ENCODE peak calls at places on chromosomes 6 and 20, in eight cellular contexts. One of them, this sample, is unnamed.

GRCh38 chr20:48469026-48469425 is 358.8 kb downstream of the PREX1 start:
- DNase-seq in AG04450: no peak
- DNase-seq in small intestine: no peak
- DNase-seq in NT2/D1: no peak
- DNase-seq in GM23248: no peak
- DNase-seq in PC-9: no peak
- DNase-seq in foreskin fibroblast: no peak
- DNase-seq in lower lobe of right lung: no peak
- DNase-seq in this sample: no peak

GRCh38 chr6:13760948-13761347 is 49.3 kb upstream of the RANBP9 start:
- DNase-seq in AG04450: no peak
- DNase-seq in lower lobe of right lung: no peak
- DNase-seq in NT2/D1: no peak
- DNase-seq in small intestine: no peak
- DNase-seq in foreskin fibroblast: peak; percentile 67
- DNase-seq in PC-9: no peak
- DNase-seq in GM23248: peak; percentile 91
- DNase-seq in this sample: no peak

GRCh38 chr20:58511364-58511763 is 3.8 kb downstream of the APCDD1L start:
- DNase-seq in AG04450: peak; percentile 47
- DNase-seq in small intestine: no peak
- DNase-seq in foreskin fibroblast: peak; percentile 64
- DNase-seq in GM23248: peak; percentile 76
- DNase-seq in NT2/D1: no peak
- DNase-seq in lower lobe of right lung: no peak
- DNase-seq in PC-9: peak; percentile 15
- DNase-seq in this sample: no peak

GRCh38 chr6:43455034-43455747 is at the start of gene DLK2:
- DNase-seq in NT2/D1: no peak
- DNase-seq in PC-9: peak; percentile 33
- DNase-seq in lower lobe of right lung: no peak
- DNase-seq in AG04450: no peak
- DNase-seq in foreskin fibroblast: no peak
- DNase-seq in GM23248: peak; percentile 33
- DNase-seq in small intestine: no peak
- DNase-seq in this sample: no peak

GRCh38 chr6:80338201-80338836 is 231.8 kb downstream of the BCKDHB start:
- DNase-seq in lower lobe of right lung: peak; percentile 75
- DNase-seq in small intestine: peak; percentile 37
- DNase-seq in NT2/D1: peak; percentile 51
- DNase-seq in GM23248: no peak
- DNase-seq in PC-9: peak; percentile 60
- DNase-seq in AG04450: peak; percentile 37
- DNase-seq in foreskin fibroblast: peak; percentile 12
- DNase-seq in this sample: peak; percentile 28

GRCh38 chr6:64815718-64816117 is 891.3 kb downstream of the EYS start:
- DNase-seq in NT2/D1: no peak
- DNase-seq in AG04450: no peak
- DNase-seq in GM23248: no peak
- DNase-seq in lower lobe of right lung: no peak
- DNase-seq in small intestine: peak; percentile 3
- DNase-seq in PC-9: no peak
- DNase-seq in foreskin fibroblast: no peak
- DNase-seq in this sample: no peak

GRCh38 chr6:89999154-89999553 is 104.9 kb downstream of the GJA10 start:
- DNase-seq in small intestine: peak; percentile 81
- DNase-seq in foreskin fibroblast: no peak
- DNase-seq in AG04450: no peak
- DNase-seq in NT2/D1: no peak
- DNase-seq in PC-9: peak; percentile 57
- DNase-seq in lower lobe of right lung: no peak
- DNase-seq in GM23248: peak; percentile 57
- DNase-seq in this sample: no peak

GRCh38 chr20:725491-725890 is 42.8 kb downstream of the SLC52A3 start:
- DNase-seq in PC-9: no peak
- DNase-seq in lower lobe of right lung: no peak
- DNase-seq in foreskin fibroblast: no peak
- DNase-seq in NT2/D1: no peak
- DNase-seq in small intestine: no peak
- DNase-seq in GM23248: no peak
- DNase-seq in AG04450: no peak
- DNase-seq in this sample: no peak

GRCh38 chr6:119533603-119534279 is 184.2 kb upstream of the MAN1A1 start:
- DNase-seq in PC-9: no peak
- DNase-seq in foreskin fibroblast: peak; percentile 48
- DNase-seq in lower lobe of right lung: no peak
- DNase-seq in NT2/D1: no peak
- DNase-seq in GM23248: peak; percentile 89
- DNase-seq in small intestine: no peak
- DNase-seq in AG04450: peak; percentile 18
- DNase-seq in this sample: peak; percentile 7

GRCh38 chr6:32195902-32196681 is 3.6 kb upstream of the GPSM3 start:
- DNase-seq in small intestine: peak; percentile 73
- DNase-seq in GM23248: peak; percentile 89
- DNase-seq in AG04450: peak; percentile 55
- DNase-seq in lower lobe of right lung: peak; percentile 93
- DNase-seq in PC-9: peak; percentile 67
- DNase-seq in foreskin fibroblast: peak; percentile 69
- DNase-seq in NT2/D1: peak; percentile 74
- DNase-seq in this sample: no peak

GRCh38 chr6:15359335-15359862 is 113.5 kb downstream of the JARID2 start:
- DNase-seq in GM23248: peak; percentile 49
- DNase-seq in PC-9: no peak
- DNase-seq in AG04450: peak; percentile 36
- DNase-seq in lower lobe of right lung: no peak
- DNase-seq in small intestine: no peak
- DNase-seq in NT2/D1: no peak
- DNase-seq in foreskin fibroblast: no peak
- DNase-seq in this sample: no peak

GRCh38 chr6:16982827-16983226 is 119.0 kb upstream of the STMND1 start:
- DNase-seq in PC-9: no peak
- DNase-seq in lower lobe of right lung: no peak
- DNase-seq in AG04450: peak; percentile 98
- DNase-seq in GM23248: peak; percentile 93
- DNase-seq in NT2/D1: no peak
- DNase-seq in small intestine: no peak
- DNase-seq in foreskin fibroblast: peak; percentile 93
- DNase-seq in this sample: no peak

GRCh38 chr6:35402136-35402855 is 49.8 kb upstream of the FANCE start:
- DNase-seq in small intestine: peak; percentile 65
- DNase-seq in GM23248: no peak
- DNase-seq in PC-9: no peak
- DNase-seq in AG04450: no peak
- DNase-seq in lower lobe of right lung: no peak
- DNase-seq in foreskin fibroblast: no peak
- DNase-seq in NT2/D1: no peak
- DNase-seq in this sample: no peak

GRCh38 chr20:47036091-47036880 is 141.6 kb downstream of the EYA2 start:
- DNase-seq in NT2/D1: no peak
- DNase-seq in GM23248: no peak
- DNase-seq in AG04450: no peak
- DNase-seq in lower lobe of right lung: no peak
- DNase-seq in foreskin fibroblast: no peak
- DNase-seq in small intestine: no peak
- DNase-seq in PC-9: no peak
- DNase-seq in this sample: no peak

GRCh38 chr6:145729887-145730286 is 5.4 kb downstream of the EPM2A start:
- DNase-seq in lower lobe of right lung: no peak
- DNase-seq in foreskin fibroblast: no peak
- DNase-seq in AG04450: no peak
- DNase-seq in small intestine: no peak
- DNase-seq in GM23248: no peak
- DNase-seq in NT2/D1: no peak
- DNase-seq in PC-9: no peak
- DNase-seq in this sample: no peak

GRCh38 chr6:23228439-23229024 is 659.2 kb downstream of the HDGFL1 start:
- DNase-seq in small intestine: no peak
- DNase-seq in AG04450: no peak
- DNase-seq in GM23248: peak; percentile 3
- DNase-seq in lower lobe of right lung: no peak
- DNase-seq in NT2/D1: no peak
- DNase-seq in foreskin fibroblast: no peak
- DNase-seq in PC-9: peak; percentile 53
- DNase-seq in this sample: no peak

GRCh38 chr6:14354919-14355572 is 237.5 kb downstream of the CD83 start:
- DNase-seq in foreskin fibroblast: peak; percentile 50
- DNase-seq in lower lobe of right lung: peak; percentile 62
- DNase-seq in GM23248: peak; percentile 90
- DNase-seq in AG04450: peak; percentile 45
- DNase-seq in small intestine: peak; percentile 86
- DNase-seq in PC-9: peak; percentile 23
- DNase-seq in NT2/D1: no peak
- DNase-seq in this sample: peak; percentile 86

GRCh38 chr6:41171908-41172307 is 9.0 kb upstream of the TREM2 start:
- DNase-seq in foreskin fibroblast: no peak
- DNase-seq in lower lobe of right lung: no peak
- DNase-seq in NT2/D1: peak; percentile 15
- DNase-seq in GM23248: no peak
- DNase-seq in small intestine: no peak
- DNase-seq in AG04450: no peak
- DNase-seq in PC-9: no peak
- DNase-seq in this sample: no peak

GRCh38 chr20:36482044-36482473 is 59.3 kb upstream of the MYL9 start:
- DNase-seq in GM23248: no peak
- DNase-seq in small intestine: no peak
- DNase-seq in lower lobe of right lung: peak; percentile 66
- DNase-seq in AG04450: no peak
- DNase-seq in foreskin fibroblast: no peak
- DNase-seq in NT2/D1: no peak
- DNase-seq in PC-9: no peak
- DNase-seq in this sample: no peak

GRCh38 chr20:8709627-8710026 is 359.3 kb upstream of the PLCB4 start:
- DNase-seq in AG04450: no peak
- DNase-seq in GM23248: peak; percentile 14
- DNase-seq in small intestine: no peak
- DNase-seq in foreskin fibroblast: no peak
- DNase-seq in PC-9: no peak
- DNase-seq in lower lobe of right lung: no peak
- DNase-seq in NT2/D1: no peak
- DNase-seq in this sample: no peak

GRCh38 chr6:156917213-156917612 is 140.0 kb downstream of the ARID1B start:
- DNase-seq in lower lobe of right lung: no peak
- DNase-seq in GM23248: no peak
- DNase-seq in AG04450: no peak
- DNase-seq in small intestine: no peak
- DNase-seq in NT2/D1: no peak
- DNase-seq in foreskin fibroblast: no peak
- DNase-seq in PC-9: no peak
- DNase-seq in this sample: no peak

GRCh38 chr6:110618591-110619267 is 142.3 kb upstream of the SLC22A16 start:
- DNase-seq in GM23248: no peak
- DNase-seq in PC-9: no peak
- DNase-seq in small intestine: no peak
- DNase-seq in AG04450: no peak
- DNase-seq in lower lobe of right lung: no peak
- DNase-seq in NT2/D1: peak; percentile 15
- DNase-seq in foreskin fibroblast: no peak
- DNase-seq in this sample: peak; percentile 5

GRCh38 chr6:27295301-27296079 is 16.6 kb downstream of the POM121L2 start:
- DNase-seq in NT2/D1: no peak
- DNase-seq in GM23248: peak; percentile 66
- DNase-seq in foreskin fibroblast: peak; percentile 73
- DNase-seq in lower lobe of right lung: no peak
- DNase-seq in AG04450: peak; percentile 21
- DNase-seq in PC-9: peak; percentile 49
- DNase-seq in small intestine: peak; percentile 21
- DNase-seq in this sample: no peak

GRCh38 chr20:4999788-5000187 is 1.5 kb downstream of the SLC23A2 start:
- DNase-seq in AG04450: no peak
- DNase-seq in GM23248: no peak
- DNase-seq in foreskin fibroblast: no peak
- DNase-seq in PC-9: no peak
- DNase-seq in lower lobe of right lung: no peak
- DNase-seq in NT2/D1: no peak
- DNase-seq in small intestine: peak; percentile 16
- DNase-seq in this sample: no peak

GRCh38 chr6:51793393-51793792 is 294.0 kb downstream of the PKHD1 start:
- DNase-seq in PC-9: no peak
- DNase-seq in NT2/D1: no peak
- DNase-seq in lower lobe of right lung: no peak
- DNase-seq in AG04450: no peak
- DNase-seq in small intestine: no peak
- DNase-seq in GM23248: no peak
- DNase-seq in foreskin fibroblast: no peak
- DNase-seq in this sample: no peak

GRCh38 chr6:30007132-30007764 is 53.8 kb upstream of the POLR1H start:
- DNase-seq in AG04450: no peak
- DNase-seq in GM23248: no peak
- DNase-seq in foreskin fibroblast: no peak
- DNase-seq in NT2/D1: no peak
- DNase-seq in lower lobe of right lung: peak; percentile 74
- DNase-seq in PC-9: peak; percentile 32
- DNase-seq in small intestine: peak; percentile 56
- DNase-seq in this sample: no peak
- H3K4me3 ChIP-seq in AG04450: peak overlapping the region; percentile 43
- H3K4me3 ChIP-seq in GM23248: peak overlapping the region; percentile 57
- H3K4me3 ChIP-seq in foreskin fibroblast: peak overlapping the region; percentile 43
- H3K4me3 ChIP-seq in NT2/D1: peak overlapping the region; percentile 51
- H3K4me3 ChIP-seq in lower lobe of right lung: peak overlapping the region; percentile 63
- H3K4me3 ChIP-seq in PC-9: no peak overlapping the region
- H3K4me3 ChIP-seq in small intestine: peak overlapping the region; percentile 64
- H3K4me3 ChIP-seq in this sample: no peak overlapping the region

DNA sequence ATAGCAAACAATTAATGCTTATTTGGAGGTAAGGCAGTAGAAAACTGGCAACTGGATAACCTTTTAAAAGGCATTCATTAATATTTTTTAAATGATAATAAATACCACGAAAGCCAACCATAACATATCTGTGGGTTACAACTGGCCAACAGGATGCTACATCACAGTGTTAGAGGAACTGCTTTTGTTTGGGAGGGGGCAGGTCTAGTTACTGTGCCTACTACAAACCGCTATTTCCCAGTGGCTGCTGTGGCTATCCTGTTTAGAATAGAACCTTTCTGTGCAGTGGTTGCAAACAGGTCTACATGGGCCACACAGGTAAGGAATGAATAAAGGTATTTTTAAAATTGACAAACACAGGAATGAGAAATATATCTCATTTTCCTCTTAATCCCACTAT is 976 bp downstream of the PIGT start:
- DNase-seq in foreskin fibroblast: no peak
- DNase-seq in NT2/D1: no peak
- DNase-seq in small intestine: no peak
- DNase-seq in lower lobe of right lung: no peak
- DNase-seq in GM23248: no peak
- DNase-seq in AG04450: no peak
- DNase-seq in PC-9: no peak
- DNase-seq in this sample: no peak
- H3K4me3 ChIP-seq in foreskin fibroblast: peak overlapping the region; percentile 78
- H3K4me3 ChIP-seq in NT2/D1: peak overlapping the region; percentile 96
- H3K4me3 ChIP-seq in small intestine: peak overlapping the region; percentile 96
- H3K4me3 ChIP-seq in lower lobe of right lung: peak overlapping the region; percentile 96
- H3K4me3 ChIP-seq in GM23248: peak overlapping the region; percentile 98
- H3K4me3 ChIP-seq in AG04450: peak overlapping the region; percentile 93
- H3K4me3 ChIP-seq in PC-9: peak overlapping the region; percentile 76
- H3K4me3 ChIP-seq in this sample: peak overlapping the region; percentile 98

GRCh38 chr6:169577974-169578373 is 123.9 kb downstream of the WDR27 start:
- DNase-seq in PC-9: no peak
- DNase-seq in lower lobe of right lung: no peak
- DNase-seq in small intestine: no peak
- DNase-seq in AG04450: no peak
- DNase-seq in NT2/D1: no peak
- DNase-seq in GM23248: no peak
- DNase-seq in foreskin fibroblast: no peak
- DNase-seq in this sample: no peak
- H3K4me3 ChIP-seq in PC-9: no peak overlapping the region
- H3K4me3 ChIP-seq in lower lobe of right lung: no peak overlapping the region
- H3K4me3 ChIP-seq in small intestine: no peak overlapping the region
- H3K4me3 ChIP-seq in AG04450: no peak overlapping the region
- H3K4me3 ChIP-seq in NT2/D1: no peak overlapping the region
- H3K4me3 ChIP-seq in GM23248: no peak overlapping the region
- H3K4me3 ChIP-seq in foreskin fibroblast: no peak overlapping the region
- H3K4me3 ChIP-seq in this sample: no peak overlapping the region

GRCh38 chr20:31711416-31712111 is 11.1 kb downstream of the BCL2L1 start:
- DNase-seq in GM23248: no peak
- DNase-seq in NT2/D1: no peak
- DNase-seq in PC-9: no peak
- DNase-seq in small intestine: no peak
- DNase-seq in lower lobe of right lung: no peak
- DNase-seq in AG04450: no peak
- DNase-seq in foreskin fibroblast: no peak
- DNase-seq in this sample: no peak
- H3K4me3 ChIP-seq in GM23248: peak overlapping the region; percentile 69
- H3K4me3 ChIP-seq in NT2/D1: no peak overlapping the region
- H3K4me3 ChIP-seq in PC-9: peak overlapping the region; percentile 42
- H3K4me3 ChIP-seq in small intestine: no peak overlapping the region
- H3K4me3 ChIP-seq in lower lobe of right lung: no peak overlapping the region
- H3K4me3 ChIP-seq in AG04450: no peak overlapping the region
- H3K4me3 ChIP-seq in foreskin fibroblast: no peak overlapping the region
- H3K4me3 ChIP-seq in this sample: no peak overlapping the region

This sample was measured in Jurkat, Clone E6-1.